ENCODE peak calls at places on chromosome 22, in ten cellular contexts. N, U, R, E, K, I, F, P, X and W are unnamed samples.

GRCh38 chr22:30891781-30892180 is 76.8 kb downstream of the MORC2 start:
- DNase-seq in N (no peak), E (no peak), R (no peak), I (no peak), X (no peak), U (peak; percentile 12), P (no peak), K (no peak), F (no peak), W (no peak)

GRCh38 chr22:31161386-31161785 is 1.4 kb downstream of the RNF185 start:
- DNase-seq in K (no peak), I (no peak), R (no peak), N (no peak), F (no peak), X (no peak), E (no peak), P (no peak), U (no peak), W (no peak)

GRCh38 chr22:47411006-47411405 is 648.6 kb downstream of the TBC1D22A start:
- DNase-seq in N (no peak), P (no peak), K (no peak), R (no peak), I (no peak), F (no peak), X (no peak), U (no peak), E (no peak), W (no peak)

GRCh38 chr22:43171607-43172006 is 15.3 kb downstream of the TTLL12 start:
- DNase-seq in F (no peak), K (no peak), R (no peak), N (no peak), X (no peak), E (no peak), U (no peak), I (no peak), P (no peak), W (no peak)

GRCh38 chr22:32999039-32999861 is 58.9 kb downstream of the SYN3 start:
- DNase-seq in F (no peak), K (no peak), I (no peak), P (no peak), U (no peak), E (peak; percentile 21), R (no peak), N (no peak), X (no peak), W (no peak)

GRCh38 chr22:17580461-17581031 is 17.2 kb downstream of the SLC25A18 start:
- DNase-seq in P (no peak), R (no peak), N (no peak), U (no peak), F (no peak), K (no peak), E (no peak), X (no peak), I (no peak), W (no peak)

GRCh38 chr22:47901911-47902310 is 1139.5 kb downstream of the TBC1D22A start:
- DNase-seq in N (no peak), R (no peak), I (no peak), U (no peak), K (no peak), X (no peak), F (no peak), E (no peak), P (no peak), W (no peak)

GRCh38 chr22:32615874-32616564 is 141.4 kb downstream of the FBXO7 start:
- DNase-seq in K (no peak), P (no peak), I (no peak), N (no peak), X (no peak), U (no peak), E (no peak), F (no peak), R (no peak), W (no peak)

GRCh38 chr22:50202130-50202671 is 1.4 kb downstream of the SELENOO start:
- DNase-seq in R (no peak), P (no peak), E (no peak), I (no peak), N (no peak), U (no peak), F (no peak), K (no peak), X (no peak), W (no peak)

GRCh38 chr22:49935561-49935960 is 17.1 kb downstream of the CRELD2 start:
- DNase-seq in F (no peak), P (no peak), K (no peak), U (no peak), I (no peak), N (no peak), E (no peak), X (no peak), R (no peak), W (no peak)

GRCh38 chr22:43526117-43526655 is 114.4 kb downstream of the MPPED1 start:
- DNase-seq in U (no peak), R (no peak), X (no peak), I (no peak), F (peak; percentile 41), K (no peak), P (no peak), N (no peak), E (no peak), W (no peak)

GRCh38 chr22:38490475-38490874 is 15.6 kb downstream of the DDX17 start:
- DNase-seq in K (no peak), I (no peak), E (no peak), P (no peak), N (no peak), X (no peak), R (no peak), F (no peak), U (no peak), W (no peak)

GRCh38 chr22:44181033-44181911 is 547 bp downstream of the PARVG start:
- DNase-seq in K (peak; percentile 28), E (no peak), P (no peak), F (no peak), X (peak; percentile 53), N (peak; percentile 52), U (no peak), R (no peak), I (peak; percentile 57), W (peak; percentile 83)

GRCh38 chr22:29141078-29141688 is 64.5 kb upstream of the EMID1 start:
- DNase-seq in U (no peak), K (no peak), N (no peak), R (no peak), X (no peak), F (no peak), I (no peak), E (no peak), P (no peak), W (no peak)

GRCh38 chr22:48955351-48956311 is 872.0 kb downstream of the BRD1 start:
- DNase-seq in P (no peak), I (no peak), R (no peak), N (no peak), E (no peak), F (no peak), X (no peak), U (peak; percentile 12), K (no peak), W (no peak)

GRCh38 chr22:26893711-26894110 is 236.3 kb downstream of the MIAT start:
- DNase-seq in R (no peak), N (no peak), X (no peak), P (no peak), E (no peak), F (no peak), K (no peak), U (no peak), I (no peak), W (no peak)

GRCh38 chr22:43955883-43956286 is 643 bp downstream of the SAMM50 start:
- DNase-seq in X (no peak), N (peak; percentile 19), K (peak; percentile 22), I (peak; percentile 24), E (no peak), F (no peak), U (no peak), P (no peak), R (no peak), W (peak; percentile 35)

GRCh38 chr22:18048441-18048898 is 24.1 kb upstream of the MICAL3 start:
- DNase-seq in I (no peak), U (no peak), P (no peak), F (peak; percentile 77), K (no peak), R (no peak), E (peak; percentile 89), X (no peak), N (no peak), W (no peak)

GRCh38 chr22:36733271-36733670 is 29.7 kb upstream of the CACNG2 start:
- DNase-seq in X (no peak), F (peak; percentile 34), E (no peak), I (no peak), N (no peak), P (no peak), U (no peak), R (no peak), K (no peak), W (no peak)

GRCh38 chr22:39518124-39518786 is 2.1 kb upstream of the ATF4 start:
- DNase-seq in R (no peak), P (no peak), U (no peak), K (no peak), X (no peak), I (no peak), E (peak; percentile 10), F (no peak), N (no peak), W (no peak)
- H3K36me3 ChIP-seq in R (peaks cover 40% of the 10 kb centered on the region), P (peaks cover 63% of the 10 kb centered on the region), U (peaks cover 71% of the 10 kb centered on the region), K (peaks cover 47% of the 10 kb centered on the region), X (peaks cover 39% of the 10 kb centered on the region), I (peaks cover 11% of the 10 kb centered on the region), E (peaks cover 69% of the 10 kb centered on the region), F (peaks cover 60% of the 10 kb centered on the region), N (peaks cover 50% of the 10 kb centered on the region), W (peaks cover 72% of the 10 kb centered on the region)

DNA sequence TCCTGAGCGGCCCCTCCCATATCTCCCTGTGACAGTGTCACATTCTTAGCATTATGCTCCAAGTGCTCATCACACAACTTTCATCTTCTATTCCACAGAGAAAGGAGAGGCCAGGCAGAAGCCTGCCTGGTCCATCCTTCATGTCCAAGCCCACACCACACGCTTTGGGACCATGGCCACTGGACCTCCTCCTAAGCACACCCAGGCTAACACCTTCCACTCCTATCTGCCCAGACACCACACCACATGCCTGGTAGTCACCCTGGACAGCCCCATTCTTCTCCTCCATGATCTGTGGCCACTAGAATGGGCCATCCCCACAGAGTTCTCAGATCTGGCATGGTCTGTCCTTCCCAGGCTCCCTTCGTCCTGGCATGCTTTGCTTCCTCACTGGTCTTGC is 55.3 kb downstream of the HIRA start:
- DNase-seq in U (no peak), F (no peak), E (no peak), X (no peak), I (no peak), K (no peak), R (no peak), P (no peak), N (no peak), W (no peak)
- H3K36me3 ChIP-seq in U (peaks cover 84% of the 10 kb centered on the region), F (peaks cover 82% of the 10 kb centered on the region), E (peaks cover 79% of the 10 kb centered on the region), X (peaks cover 39% of the 10 kb centered on the region), I (peaks cover 5% of the 10 kb centered on the region), K (peaks cover 55% of the 10 kb centered on the region), R (peaks cover 37% of the 10 kb centered on the region), P (peaks cover 45% of the 10 kb centered on the region), N (peaks cover 67% of the 10 kb centered on the region), W (peaks cover 82% of the 10 kb centered on the region)

GRCh38 chr22:23270212-23270733 is 90.0 kb downstream of the BCR start:
- DNase-seq in F (no peak), R (no peak), E (no peak), K (no peak), X (no peak), U (no peak), I (no peak), N (no peak), P (no peak), W (no peak)
- H3K36me3 ChIP-seq in F (peaks cover 65% of the 10 kb centered on the region), R (peaks cover 33% of the 10 kb centered on the region), E (peaks cover 47% of the 10 kb centered on the region), K (peaks cover 37% of the 10 kb centered on the region), X (peaks cover 29% of the 10 kb centered on the region), U (peaks cover 91% of the 10 kb centered on the region), I (peaks cover 15% of the 10 kb centered on the region), N (peaks cover 35% of the 10 kb centered on the region), P (peaks cover 9% of the 10 kb centered on the region), W (peaks cover 88% of the 10 kb centered on the region)

GRCh38 chr22:20061481-20061861 is 18.6 kb upstream of the DGCR8 start:
- DNase-seq in K (peak; percentile 73), P (no peak), X (no peak), E (no peak), F (no peak), R (no peak), U (no peak), N (no peak), I (no peak), W (no peak)
- H3K36me3 ChIP-seq in K (peaks cover 54% of the 10 kb centered on the region), P (no peaks in the 10 kb centered on the region), X (peaks cover 7% of the 10 kb centered on the region), E (peaks cover 74% of the 10 kb centered on the region), F (peaks cover 67% of the 10 kb centered on the region), R (no peaks in the 10 kb centered on the region), U (peaks cover 94% of the 10 kb centered on the region), N (peaks cover 46% of the 10 kb centered on the region), I (peaks cover 4% of the 10 kb centered on the region), W (peaks cover 50% of the 10 kb centered on the region)